ENCODE peak calls at places on chromosomes 1 and 21, in five cellular contexts. F is brain microvascular endothelial cell, J is mesothelial cell of epicardium, M is GM20000, Z is MM.1S. C is an unnamed sample.
A peak's percentile ranks its signal among the peaks of the same experiment; 100 is the strongest.

GRCh38 chr1:91707890-91708218 is 178.1 kb downstream of the TGFBR3 start:
- DNase-seq in J (no peak), Z (no peak), F (no peak), M (no peak), C (no peak)

GRCh38 chr1:228065543-228066347 is 16.8 kb upstream of the ARF1 start:
- DNase-seq in F (no peak), M (no peak), Z (no peak), J (no peak), C (no peak)

GRCh38 chr1:93358293-93358692 is 12.6 kb downstream of the DR1 start:
- DNase-seq in J (no peak), M (no peak), F (no peak), Z (no peak), C (no peak)

GRCh38 chr1:95013948-95014574 is 58.7 kb downstream of the ALG14 start:
- DNase-seq in M (no peak), Z (no peak), F (no peak), J (no peak), C (no peak)

GRCh38 chr1:191695865-191696264 is 462.4 kb upstream of the RGS18 start:
- DNase-seq in M (peak; percentile 15), Z (peak; percentile 95), F (no peak), J (no peak), C (no peak)

GRCh38 chr1:14840374-14840773 is 241.9 kb downstream of the KAZN start:
- DNase-seq in F (no peak), Z (no peak), J (no peak), M (no peak), C (no peak)

GRCh38 chr1:228039504-228039903 is 32.7 kb downstream of the WNT3A start:
- DNase-seq in Z (no peak), J (no peak), M (no peak), F (no peak), C (no peak)

GRCh38 chr1:8398086-8398485 is 80.2 kb downstream of the SLC45A1 start:
- DNase-seq in M (no peak), J (no peak), Z (no peak), F (no peak), C (no peak)

GRCh38 chr1:27117733-27118439 is 37.0 kb downstream of the SLC9A1 start:
- DNase-seq in M (no peak), F (peak; percentile 11), J (no peak), Z (no peak), C (no peak)

GRCh38 chr1:45037456-45037855 is 25.4 kb downstream of the UROD start:
- DNase-seq in J (no peak), Z (no peak), F (peak; percentile 39), M (no peak), C (no peak)

GRCh38 chr1:203306970-203307541 is 1.7 kb downstream of the BTG2 start:
- DNase-seq in Z (peak; percentile 51), F (no peak), M (no peak), J (no peak), C (no peak)

GRCh38 chr1:79815115-79815514 is 808.6 kb upstream of the ADGRL4 start:
- DNase-seq in J (no peak), F (no peak), Z (no peak), M (no peak), C (no peak)

GRCh38 chr1:100799954-100800612 is 80.5 kb downstream of the VCAM1 start:
- DNase-seq in J (no peak), F (peak; percentile 37), Z (no peak), M (no peak), C (no peak)

GRCh38 chr1:93137604-93138292 is 42.5 kb downstream of the TMED5 start:
- DNase-seq in Z (no peak), J (no peak), F (no peak), M (no peak), C (no peak)

GRCh38 chr1:28812669-28813468 is 899 bp downstream of the OPRD1 start:
- DNase-seq in M (no peak), J (no peak), Z (no peak), F (no peak), C (no peak)

GRCh38 chr1:95139039-95139438 is 21.9 kb downstream of the TLCD4 start:
- DNase-seq in F (no peak), Z (no peak), M (no peak), J (no peak), C (no peak)

GRCh38 chr1:165395522-165396300 is 39.2 kb upstream of the LMX1A start:
- DNase-seq in M (no peak), J (no peak), Z (peak; percentile 40), F (no peak), C (no peak)

GRCh38 chr1:226882631-226883409 is 12.4 kb downstream of the PSEN2 start:
- DNase-seq in J (no peak), Z (peak; percentile 98), F (peak; percentile 15), M (peak; percentile 81), C (no peak)

GRCh38 chr1:168488153-168488552 is 55.6 kb downstream of the XCL2 start:
- DNase-seq in Z (no peak), J (no peak), F (no peak), M (no peak), C (no peak)

GRCh38 chr1:40532844-40533424 is 1.5 kb downstream of the ZNF684 start:
- DNase-seq in F (peak; percentile 62), Z (peak; percentile 54), M (peak; percentile 61), J (no peak), C (no peak)

GRCh38 chr1:214439352-214440119 is 111.9 kb downstream of the PTPN14 start:
- DNase-seq in M (peak; percentile 42), F (no peak), Z (peak; percentile 96), J (no peak), C (no peak)

GRCh38 chr1:7401814-7402547 is 369.1 kb upstream of the VAMP3 start:
- DNase-seq in F (peak; percentile 99), Z (no peak), M (no peak), J (no peak), C (peak; percentile 34)

GRCh38 chr1:118097622-118098348 is 87.2 kb downstream of the SPAG17 start:
- DNase-seq in M (no peak), Z (no peak), F (peak; percentile 9), J (no peak), C (no peak)

GRCh38 chr1:89100366-89100765 is 25.5 kb downstream of the GBP2 start:
- DNase-seq in M (no peak), Z (no peak), F (no peak), J (no peak), C (no peak)

GRCh38 chr21:15282666-15283065 is 217.9 kb upstream of the NRIP1 start:
- DNase-seq in J (no peak), F (no peak), Z (no peak), M (no peak), C (no peak)

GRCh38 chr1:172742599-172743500 is 83.9 kb downstream of the FASLG start:
- DNase-seq in M (peak; percentile 44), F (peak; percentile 38), Z (peak; percentile 61), J (no peak), C (no peak)

GRCh38 chr1:2596530-2597333 is 10.2 kb downstream of the PRXL2B start:
- DNase-seq in M (no peak), J (no peak), Z (no peak), F (no peak), C (no peak)

GRCh38 chr1:54117815-54118563 is 34.8 kb downstream of the CDCP2 start:
- DNase-seq in Z (no peak), F (no peak), J (no peak), M (no peak), C (no peak)

GRCh38 chr1:5001466-5001865 is 347.1 kb downstream of the AJAP1 start:
- DNase-seq in J (no peak), M (no peak), F (no peak), Z (no peak), C (no peak)

GRCh38 chr1:10459185-10459584 is 9.4 kb downstream of the CORT start:
- DNase-seq in J (no peak), F (peak; percentile 67), Z (no peak), M (no peak), C (no peak)

GRCh38 chr1:23249785-23250184 is 32.5 kb upstream of the HTR1D start:
- DNase-seq in M (no peak), J (no peak), F (no peak), Z (no peak), C (no peak)

GRCh38 chr21:37746849-37747248 is 169.4 kb downstream of the KCNJ6 start:
- DNase-seq in J (no peak), Z (no peak), M (no peak), F (no peak), C (no peak)

GRCh38 chr1:156233421-156234127 is 8.4 kb upstream of the BGLAP start:
- DNase-seq in Z (no peak), M (no peak), J (no peak), F (peak; percentile 72), C (no peak)

GRCh38 chr1:11804666-11805453 is 904 bp downstream of the MTHFR start:
- DNase-seq in M (peak; percentile 49), J (no peak), F (peak; percentile 20), Z (peak; percentile 22), C (no peak)

GRCh38 chr1:51215169-51215568 is 20.9 kb upstream of the RNF11 start:
- DNase-seq in Z (no peak), J (no peak), F (no peak), M (no peak), C (no peak)

GRCh38 chr1:51220548-51220947 is 15.5 kb upstream of the RNF11 start:
- DNase-seq in J (no peak), Z (no peak), F (no peak), M (no peak), C (no peak)

GRCh38 chr1:51217101-51217500 is 19.0 kb upstream of the RNF11 start:
- DNase-seq in J (no peak), M (no peak), F (peak; percentile 5), Z (no peak), C (no peak)

GRCh38 chr1:51216631-51217030 is 19.4 kb upstream of the RNF11 start:
- DNase-seq in F (no peak), Z (no peak), M (no peak), J (no peak), C (no peak)

DNA sequence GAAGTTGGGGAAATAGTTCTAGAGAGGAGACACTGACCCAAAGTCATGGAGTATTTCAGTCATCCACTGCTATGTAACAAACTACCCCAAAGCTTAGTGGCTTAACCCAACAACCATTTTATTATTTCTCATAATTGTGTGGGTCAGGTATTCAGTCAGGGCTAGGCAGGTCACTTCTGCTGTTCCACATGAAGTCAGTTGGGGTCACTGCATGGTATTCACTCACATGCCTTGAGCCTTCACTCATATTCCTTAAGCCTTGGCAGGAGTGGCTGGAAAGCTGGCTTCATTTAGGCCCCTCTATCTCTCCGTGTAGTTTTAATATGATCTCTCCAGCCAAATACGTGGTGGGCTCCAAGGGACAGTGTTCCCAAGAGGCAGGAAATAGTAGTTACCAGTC is 17.5 kb upstream of the RNF11 start:
- DNase-seq in M (no peak), F (no peak), J (no peak), Z (no peak), C (no peak)
- TF ChIP-seq CTCF in M (no peak), F (no peak), J (no peak), Z (no peak), C (no peak)

GRCh38 chr1:184242507-184242943 is 144.3 kb upstream of the C1orf21 start:
- DNase-seq in Z (peak; percentile 44), M (no peak), F (peak; percentile 20), J (no peak), C (no peak)
- TF ChIP-seq CTCF in Z (peak; percentile 50), M (no peak), F (no peak), J (no peak), C (no peak)

GRCh38 chr1:231603598-231604275 is 22.9 kb upstream of the DISC1 start:
- DNase-seq in J (no peak), Z (peak; percentile 84), F (peak; percentile 40), M (peak; percentile 44), C (no peak)
- TF ChIP-seq CTCF in J (peak; percentile 82), Z (peak; percentile 82), F (peak; percentile 71), M (peak; percentile 60), C (no peak)

GRCh38 chr1:153203130-153203529 is at the start of gene LELP1:
- DNase-seq in F (no peak), J (no peak), M (no peak), Z (no peak), C (no peak)
- TF ChIP-seq CTCF in F (no peak), J (no peak), M (no peak), Z (no peak), C (no peak)

GRCh38 chr1:212718499-212718898 is 18.9 kb upstream of the BATF3 start:
- DNase-seq in F (no peak), J (no peak), Z (no peak), M (no peak), C (no peak)
- TF ChIP-seq CTCF in F (peak; percentile 43), J (no peak), Z (no peak), M (no peak), C (no peak)

C was measured in lower leg skin.